ENCODE peak calls at places on chromosomes 12 and 14, in seven cellular contexts. A is SIG-M5; W is activated CD8-positive, alpha-beta T cell treated with anti-CD3 and anti-CD28 coated beads, Interleukin-2, amount 10 ng/mL, durations not matched to agents 7 days and 5 days; T is nephron progenitor cell; R is GM04503; K is stomach; Z is EH. V is an unnamed sample.

GRCh38 chr14:76227450-76228050 is 75.8 kb downstream of the GPATCH2L start:
- DNase-seq in A (no peak), W (no peak), T (no peak), R (no peak), K (no peak), Z (peak; percentile 74), V (peak; percentile 32)

GRCh38 chr14:101337053-101337452 is 224.2 kb upstream of the DIO3 start:
- DNase-seq in A (no peak), W (no peak), T (no peak), R (no peak), K (no peak), Z (no peak), V (no peak)

GRCh38 chr14:103520657-103521437 is 1.8 kb downstream of the CKB start:
- DNase-seq in A (peak; percentile 34), W (peak; percentile 75), T (peak; percentile 87), R (no peak), K (peak; percentile 87), Z (peak; percentile 74), V (peak; percentile 86)

GRCh38 chr12:51678086-51678724 is 87.2 kb downstream of the SCN8A start:
- DNase-seq in A (no peak), W (peak; percentile 46), T (peak; percentile 41), R (no peak), K (peak; percentile 34), Z (peak; percentile 70), V (peak; percentile 42)

GRCh38 chr12:22276846-22277245 is 57.7 kb downstream of the ST8SIA1 start:
- DNase-seq in A (no peak), W (no peak), T (no peak), R (no peak), K (no peak), Z (no peak), V (no peak)

GRCh38 chr14:100155881-100156645 is 3.4 kb downstream of the DEGS2 start:
- DNase-seq in A (no peak), W (no peak), T (peak; percentile 36), R (no peak), K (no peak), Z (no peak), V (no peak)

GRCh38 chr12:6044082-6044481 is 80.4 kb downstream of the VWF start:
- DNase-seq in A (no peak), W (no peak), T (no peak), R (no peak), K (no peak), Z (peak; percentile 79), V (no peak)

GRCh38 chr12:32494676-32495075 is 95.3 kb downstream of the FGD4 start:
- DNase-seq in A (no peak), W (no peak), T (no peak), R (no peak), K (no peak), Z (no peak), V (no peak)

GRCh38 chr14:56112781-56113180 is 5.4 kb upstream of the PELI2 start:
- DNase-seq in A (no peak), W (no peak), T (no peak), R (no peak), K (no peak), Z (no peak), V (peak; percentile 47)

GRCh38 chr14:32110200-32110896 is 33.2 kb downstream of the ARHGAP5 start:
- DNase-seq in A (no peak), W (no peak), T (no peak), R (no peak), K (no peak), Z (no peak), V (no peak)

GRCh38 chr12:94553130-94553519 is 93.5 kb upstream of the CEP83 start:
- DNase-seq in A (no peak), W (no peak), T (no peak), R (peak; percentile 45), K (no peak), Z (peak; percentile 72), V (no peak)

GRCh38 chr12:104673294-104674062 is 216.7 kb downstream of the CHST11 start:
- DNase-seq in A (no peak), W (no peak), T (no peak), R (no peak), K (no peak), Z (no peak), V (no peak)

GRCh38 chr12:12721251-12721689 is 4.1 kb downstream of the CDKN1B start:
- DNase-seq in A (no peak), W (no peak), T (no peak), R (no peak), K (no peak), Z (peak; percentile 48), V (no peak)

GRCh38 chr12:2884810-2885209 is 5.9 kb upstream of the TULP3 start:
- DNase-seq in A (no peak), W (no peak), T (no peak), R (no peak), K (no peak), Z (no peak), V (no peak)

GRCh38 chr12:25328082-25328712 is 77.5 kb upstream of the KRAS start:
- DNase-seq in A (no peak), W (no peak), T (no peak), R (no peak), K (no peak), Z (peak; percentile 40), V (no peak)

GRCh38 chr12:54251667-54252284 is 28.1 kb downstream of the CBX5 start:
- DNase-seq in A (no peak), W (peak; percentile 31), T (no peak), R (no peak), K (no peak), Z (peak; percentile 65), V (peak; percentile 22)

GRCh38 chr14:30994681-30995620 is 30.5 kb upstream of the AP4S1 start:
- DNase-seq in A (no peak), W (no peak), T (no peak), R (no peak), K (no peak), Z (peak; percentile 59), V (no peak)

GRCh38 chr14:72291908-72292688 is 359.9 kb downstream of the RGS6 start:
- DNase-seq in A (no peak), W (peak; percentile 35), T (peak; percentile 31), R (peak; percentile 10), K (no peak), Z (peak; percentile 65), V (no peak)

GRCh38 chr12:23559268-23559753 is 390.2 kb downstream of the SOX5 start:
- DNase-seq in A (no peak), W (no peak), T (no peak), R (no peak), K (no peak), Z (no peak), V (no peak)

GRCh38 chr12:105120551-105120950 is 13.0 kb downstream of the WASHC4 start:
- DNase-seq in A (no peak), W (no peak), T (no peak), R (no peak), K (no peak), Z (no peak), V (no peak)

V was measured in HL-60.